ENCODE peak calls at places on chromosomes 16 and 17, in six cellular contexts. D, S, J, N, C and I are unnamed samples.

GRCh38 chr16:8547756-8548155 is 42.6 kb downstream of the TMEM114 start:
- DNase-seq in D (no peak), S (no peak), J (no peak), N (no peak), C (no peak), I (no peak)

GRCh38 chr16:46715769-46716305 is 26.4 kb downstream of the ORC6 start:
- DNase-seq in D (peak; percentile 19), S (no peak), J (no peak), N (no peak), C (no peak), I (no peak)

GRCh38 chr16:20997147-20997546 is 96.6 kb downstream of the LYRM1 start:
- DNase-seq in D (no peak), S (no peak), J (no peak), N (no peak), C (no peak), I (no peak)

GRCh38 chr17:40579471-40579870 is 14.2 kb upstream of the CCR7 start:
- DNase-seq in D (no peak), S (no peak), J (no peak), N (no peak), C (no peak), I (no peak)

GRCh38 chr17:4032738-4033137 is 68.5 kb upstream of the ATP2A3 start:
- DNase-seq in D (no peak), S (no peak), J (no peak), N (no peak), C (no peak), I (no peak)

GRCh38 chr16:88769617-88770458 is 15.2 kb downstream of the PIEZO1 start:
- DNase-seq in D (peak; percentile 64), S (peak; percentile 52), J (no peak), N (no peak), C (peak; percentile 67), I (peak; percentile 58)

GRCh38 chr16:80323808-80324195 is 217.0 kb upstream of the DYNLRB2 start:
- DNase-seq in D (no peak), S (no peak), J (no peak), N (no peak), C (no peak), I (no peak)

GRCh38 chr16:49671325-49671724 is 184.6 kb downstream of the ZNF423 start:
- DNase-seq in D (no peak), S (no peak), J (no peak), N (no peak), C (no peak), I (no peak)

GRCh38 chr16:53131363-53132071 is 76.7 kb downstream of the CHD9 start:
- DNase-seq in D (peak; percentile 52), S (peak; percentile 50), J (peak; percentile 45), N (peak; percentile 40), C (peak; percentile 68), I (peak; percentile 76)

GRCh38 chr16:48277158-48277557 is 29.8 kb upstream of the ABCC11 start:
- DNase-seq in D (no peak), S (no peak), J (no peak), N (no peak), C (no peak), I (no peak)

GRCh38 chr17:44304651-44305050 is 3.8 kb upstream of the RUNDC3A start:
- DNase-seq in D (no peak), S (no peak), J (no peak), N (no peak), C (no peak), I (no peak)

GRCh38 chr17:47188266-47188665 is 829 bp downstream of the CDC27 start:
- DNase-seq in D (peak; percentile 23), S (no peak), J (no peak), N (peak; percentile 26), C (no peak), I (no peak)

GRCh38 chr17:74807925-74808324 is 31.8 kb upstream of the NAT9 start:
- DNase-seq in D (no peak), S (no peak), J (no peak), N (no peak), C (no peak), I (no peak)

GRCh38 chr17:2937331-2938003 is 125.9 kb downstream of the OR1D5 start:
- DNase-seq in D (no peak), S (no peak), J (no peak), N (no peak), C (no peak), I (no peak)

GRCh38 chr17:59565171-59565958 is at the start of gene DHX40:
- DNase-seq in D (peak; percentile 88), S (peak; percentile 95), J (peak; percentile 90), N (peak; percentile 93), C (peak; percentile 94), I (peak; percentile 95)

GRCh38 chr16:28981517-28981916 is 3.3 kb upstream of the LAT start:
- DNase-seq in D (no peak), S (no peak), J (no peak), N (no peak), C (no peak), I (peak; percentile 47)

GRCh38 chr16:51532551-51532950 is 381.5 kb upstream of the SALL1 start:
- DNase-seq in D (no peak), S (no peak), J (no peak), N (no peak), C (no peak), I (no peak)

GRCh38 chr17:261640-262039 is 80.2 kb upstream of the DOC2B start:
- DNase-seq in D (no peak), S (no peak), J (no peak), N (no peak), C (no peak), I (no peak)

GRCh38 chr16:86324320-86324719 is 186.0 kb upstream of the FOXF1 start:
- DNase-seq in D (no peak), S (no peak), J (no peak), N (no peak), C (no peak), I (no peak)

GRCh38 chr16:81838794-81839193 is 59.7 kb downstream of the PLCG2 start:
- DNase-seq in D (peak; percentile 54), S (no peak), J (no peak), N (no peak), C (no peak), I (no peak)

GRCh38 chr16:81700071-81700779 is 78.9 kb upstream of the PLCG2 start:
- DNase-seq in D (no peak), S (no peak), J (no peak), N (no peak), C (no peak), I (no peak)